ENCODE peak calls at places on chromosome 5, in nine cellular contexts. J is substantia nigra; Z is activated CD4-positive, alpha-beta T cell treated with anti-CD3 and anti-CD28 coated beads for 24 hours; H is epithelial cell of esophagus; W is activated naive CD8-positive, alpha-beta T cell treated with anti-CD3 and anti-CD28 coated beads, Interleukin-2, amount 50 U/mL, for 24 hours; I is pulmonary artery endothelial cell; X is GM13976; B is anterior cingulate cortex; D is foreskin fibroblast. F is an unnamed sample.

GRCh38 chr5:132506094-132506692 is 15.6 kb upstream of the IRF1 start:
- DNase-seq in H (peak), Z (no peak), W (no peak), I (no peak), D (peak), X (peak), B (no peak), J (no peak), F (peak)

GRCh38 chr5:154344461-154344860 is 101.3 kb upstream of the SAP30L start:
- DNase-seq in J (no peak), I (no peak), X (no peak), H (no peak), B (no peak), Z (no peak), W (no peak), D (no peak), F (no peak)

GRCh38 chr5:42595597-42595996 is 161.0 kb upstream of the CCDC152 start:
- DNase-seq in D (no peak), Z (no peak), X (no peak), H (no peak), B (no peak), W (no peak), I (no peak), J (no peak), F (no peak)

GRCh38 chr5:179293276-179293675 is 52.0 kb downstream of the ADAMTS2 start:
- DNase-seq in D (peak), J (no peak), I (no peak), H (no peak), X (no peak), B (no peak), W (no peak), Z (no peak), F (no peak)

GRCh38 chr5:6731465-6732237 is 18.4 kb downstream of the TENT4A start:
- DNase-seq in I (no peak), B (no peak), X (no peak), D (peak), W (no peak), H (no peak), Z (no peak), J (no peak), F (no peak)

GRCh38 chr5:73654171-73654811 is 28.3 kb downstream of the ARHGEF28 start:
- DNase-seq in W (no peak), B (no peak), Z (no peak), J (no peak), H (peak), X (peak), D (peak), I (peak), F (no peak)

GRCh38 chr5:156379198-156379597 is 52.2 kb downstream of the SGCD start:
- DNase-seq in D (peak), J (no peak), X (no peak), B (no peak), H (peak), W (no peak), Z (no peak), I (no peak), F (no peak)

GRCh38 chr5:74122979-74123575 is 497.1 kb downstream of the ARHGEF28 start:
- DNase-seq in Z (no peak), W (no peak), H (no peak), J (no peak), D (no peak), X (no peak), B (no peak), I (no peak), F (no peak)

GRCh38 chr5:78562719-78563330 is 85.7 kb downstream of the LHFPL2 start:
- DNase-seq in Z (no peak), W (no peak), X (no peak), H (no peak), I (no peak), B (no peak), D (no peak), J (no peak), F (no peak)

GRCh38 chr5:170357853-170358497 is 31.2 kb downstream of the KCNMB1 start:
- DNase-seq in Z (no peak), J (peak), W (no peak), I (no peak), D (no peak), B (no peak), X (no peak), H (no peak), F (peak)

GRCh38 chr5:6725448-6725847 is 12.2 kb downstream of the TENT4A start:
- DNase-seq in H (no peak), Z (no peak), W (no peak), D (no peak), I (no peak), B (no peak), X (no peak), J (no peak), F (no peak)

GRCh38 chr5:78339591-78340450 is 20.6 kb upstream of the SCAMP1 start:
- DNase-seq in H (no peak), W (no peak), X (no peak), Z (no peak), D (no peak), I (no peak), J (no peak), B (no peak), F (no peak)

GRCh38 chr5:96868603-96869371 is 7.5 kb upstream of the ERAP2 start:
- DNase-seq in D (peak), Z (no peak), W (no peak), H (peak), J (peak), I (peak), B (no peak), X (peak), F (peak)

GRCh38 chr5:136613243-136613642 is 247.9 kb upstream of the TRPC7 start:
- DNase-seq in H (peak), B (no peak), Z (no peak), J (no peak), X (no peak), W (no peak), D (no peak), I (no peak), F (no peak)

GRCh38 chr5:157575096-157575872 is at the start of gene ADAM19:
- DNase-seq in I (no peak), J (peak), X (peak), Z (no peak), H (peak), W (peak), B (no peak), D (peak), F (no peak)

GRCh38 chr5:68457298-68457697 is 241.7 kb downstream of the PIK3R1 start:
- DNase-seq in J (no peak), H (no peak), Z (no peak), I (no peak), X (no peak), B (no peak), W (no peak), D (no peak), F (no peak)

GRCh38 chr5:83244516-83244915 is 167.2 kb downstream of the XRCC4 start:
- DNase-seq in X (no peak), Z (no peak), B (no peak), W (no peak), H (peak), J (no peak), I (no peak), D (no peak), F (no peak)

GRCh38 chr5:132210944-132211343 is 16.7 kb downstream of the P4HA2 start:
- DNase-seq in W (no peak), D (no peak), H (no peak), J (no peak), B (no peak), Z (no peak), I (no peak), X (no peak), F (no peak)

GRCh38 chr5:99032234-99033013 is 103.6 kb upstream of the CHD1 start:
- DNase-seq in X (peak), D (peak), J (peak), I (peak), W (peak), B (peak), H (peak), Z (no peak), F (peak)

GRCh38 chr5:125835293-125836172 is 587.7 kb upstream of the GRAMD2B start:
- DNase-seq in B (no peak), Z (no peak), J (peak), D (peak), I (peak), X (peak), H (peak), W (no peak), F (peak)

GRCh38 chr5:28014779-28015178 is 976.4 kb upstream of the CDH9 start:
- DNase-seq in W (no peak), H (peak), B (no peak), X (no peak), D (no peak), I (no peak), J (no peak), Z (no peak), F (peak)

GRCh38 chr5:103259705-103260355 is 1.3 kb downstream of the MACIR start:
- DNase-seq in Z (no peak), H (peak), X (peak), W (no peak), J (peak), B (peak), I (no peak), D (peak), F (no peak)

GRCh38 chr5:179257190-179257741 is 88.0 kb downstream of the ADAMTS2 start:
- DNase-seq in J (no peak), W (no peak), X (no peak), H (no peak), B (no peak), I (no peak), Z (no peak), D (peak), F (no peak)

GRCh38 chr5:40834391-40834848 is 602 bp downstream of the RPL37 start:
- DNase-seq in H (peak), B (no peak), J (no peak), Z (no peak), X (no peak), I (peak), D (peak), W (peak), F (peak)

GRCh38 chr5:177129206-177129605 is 4.4 kb upstream of the NSD1 start:
- DNase-seq in H (no peak), B (no peak), D (no peak), Z (no peak), X (no peak), J (no peak), I (no peak), W (no peak), F (no peak)

GRCh38 chr5:99320461-99320860 is 391.7 kb upstream of the CHD1 start:
- DNase-seq in H (peak), Z (no peak), W (no peak), X (no peak), I (no peak), D (no peak), J (no peak), B (no peak), F (peak)

GRCh38 chr5:172502969-172503368 is 48.6 kb upstream of the SH3PXD2B start:
- DNase-seq in I (no peak), H (peak), Z (no peak), B (no peak), J (no peak), X (peak), D (no peak), W (no peak), F (peak)

GRCh38 chr5:10424124-10424731 is 17.5 kb upstream of the ROPN1L start:
- DNase-seq in J (peak), W (no peak), Z (no peak), B (no peak), X (no peak), D (peak), I (no peak), H (peak), F (peak)

GRCh38 chr5:89601880-89602279 is 718.9 kb upstream of the MEF2C start:
- DNase-seq in X (no peak), J (no peak), Z (no peak), D (no peak), I (no peak), B (no peak), H (no peak), W (no peak), F (no peak)

GRCh38 chr5:126486332-126486731 is 63.1 kb downstream of the GRAMD2B start:
- DNase-seq in W (no peak), X (no peak), H (no peak), J (peak), B (no peak), I (no peak), D (no peak), Z (no peak), F (no peak)

GRCh38 chr5:102796481-102796880 is 41.4 kb downstream of the PAM start:
- DNase-seq in W (no peak), D (no peak), B (no peak), I (no peak), X (no peak), H (no peak), J (no peak), Z (no peak), F (no peak)

GRCh38 chr5:11719888-11720481 is 184.3 kb downstream of the CTNND2 start:
- DNase-seq in X (peak), Z (no peak), W (peak), B (peak), D (no peak), I (no peak), J (peak), H (peak), F (peak)

GRCh38 chr5:173498286-173498685 is 118.2 kb downstream of the BOD1 start:
- DNase-seq in I (no peak), W (no peak), D (peak), H (peak), X (no peak), J (no peak), Z (no peak), B (no peak), F (no peak)

GRCh38 chr5:32613050-32613672 is 27.8 kb downstream of the SUB1 start:
- DNase-seq in W (peak), Z (peak), X (peak), J (peak), B (peak), I (peak), H (peak), D (peak), F (peak)

GRCh38 chr5:95760291-95761191 is 29.4 kb downstream of the RHOBTB3 start:
- DNase-seq in I (peak), X (peak), Z (no peak), D (peak), W (no peak), J (no peak), H (peak), B (no peak), F (peak)

GRCh38 chr5:169861934-169862333 is 118.4 kb downstream of the INSYN2B start:
- DNase-seq in J (no peak), H (peak), W (no peak), X (no peak), I (no peak), B (no peak), Z (no peak), D (peak), F (no peak)

GRCh38 chr5:160312139-160312959 is at the start of gene CCNJL:
- DNase-seq in B (no peak), X (peak), W (peak), I (no peak), Z (no peak), J (peak), H (peak), D (peak), F (peak)

GRCh38 chr5:159010611-159011497 is 88.9 kb downstream of the EBF1 start:
- DNase-seq in Z (no peak), I (no peak), W (no peak), D (peak), H (no peak), J (no peak), B (no peak), X (peak), F (no peak)

GRCh38 chr5:133829786-133830185 is 138.6 kb downstream of the C5orf15 start:
- DNase-seq in B (no peak), I (no peak), D (no peak), W (no peak), X (no peak), J (no peak), Z (no peak), H (no peak), F (no peak)

F was measured in NB4.